ENCODE peak calls at places on chromosomes 16 and 17, in ten cellular contexts. X, W, B, G, H, Q, L, T, C and E are unnamed samples.

GRCh38 chr16:89123001-89123830 is 29.6 kb downstream of the ACSF3 start:
- DNase-seq in X (no peak), W (no peak), B (peak), G (peak), H (no peak), Q (no peak), L (no peak), T (no peak), C (peak), E (no peak)

GRCh38 chr16:19474617-19475016 is 47.3 kb downstream of the GDE1 start:
- DNase-seq in X (no peak), W (no peak), B (peak), G (no peak), H (no peak), Q (no peak), L (no peak), T (no peak), C (no peak), E (no peak)

GRCh38 chr16:22326771-22327445 is 29.7 kb downstream of the POLR3E start:
- DNase-seq in X (no peak), W (no peak), B (no peak), G (no peak), H (peak), Q (no peak), L (no peak), T (no peak), C (no peak), E (no peak)

GRCh38 chr17:81429353-81429774 is 34.1 kb downstream of the BAHCC1 start:
- DNase-seq in X (no peak), W (peak), B (peak), G (peak), H (peak), Q (no peak), L (peak), T (peak), C (peak), E (peak)

GRCh38 chr16:16118337-16118736 is 105.0 kb downstream of the ABCC6 start:
- DNase-seq in X (no peak), W (no peak), B (no peak), G (no peak), H (no peak), Q (no peak), L (no peak), T (no peak), C (no peak), E (no peak)

GRCh38 chr16:11029948-11030347 is 85.6 kb downstream of the CLEC16A start:
- DNase-seq in X (no peak), W (no peak), B (no peak), G (no peak), H (no peak), Q (no peak), L (no peak), T (peak), C (no peak), E (no peak)

GRCh38 chr16:9846362-9847099 is 335.7 kb downstream of the GRIN2A start:
- DNase-seq in X (no peak), W (no peak), B (no peak), G (no peak), H (no peak), Q (no peak), L (no peak), T (no peak), C (peak), E (no peak)

GRCh38 chr17:70956731-70957130 is 787.4 kb downstream of the KCNJ2 start:
- DNase-seq in X (no peak), W (no peak), B (no peak), G (no peak), H (no peak), Q (no peak), L (no peak), T (no peak), C (peak), E (no peak)

GRCh38 chr17:83119987-83120864 is 40.8 kb downstream of the METRNL start:
- DNase-seq in X (no peak), W (no peak), B (no peak), G (no peak), H (no peak), Q (no peak), L (no peak), T (no peak), C (no peak), E (no peak)

GRCh38 chr17:50414808-50415207 is 11.2 kb upstream of the ACSF2 start:
- DNase-seq in X (no peak), W (no peak), B (no peak), G (no peak), H (no peak), Q (no peak), L (no peak), T (peak), C (no peak), E (no peak)

GRCh38 chr17:79982986-79983385 is 52.7 kb downstream of the TBC1D16 start:
- DNase-seq in X (no peak), W (no peak), B (no peak), G (no peak), H (no peak), Q (no peak), L (no peak), T (no peak), C (no peak), E (no peak)

GRCh38 chr16:12089492-12090161 is 113.1 kb downstream of the SNX29 start:
- DNase-seq in X (no peak), W (peak), B (no peak), G (no peak), H (no peak), Q (no peak), L (peak), T (peak), C (peak), E (peak)

GRCh38 chr17:29250666-29251065 is 4.0 kb downstream of the CRYBA1 start:
- DNase-seq in X (no peak), W (no peak), B (no peak), G (peak), H (no peak), Q (no peak), L (peak), T (peak), C (peak), E (peak)

GRCh38 chr16:70687172-70687531 is 1.3 kb upstream of the MTSS2 start:
- DNase-seq in X (no peak), W (no peak), B (peak), G (no peak), H (no peak), Q (no peak), L (no peak), T (no peak), C (no peak), E (no peak)

GRCh38 chr17:34378664-34379101 is 15.7 kb upstream of the CCL1 start:
- DNase-seq in X (no peak), W (no peak), B (no peak), G (no peak), H (no peak), Q (no peak), L (no peak), T (no peak), C (no peak), E (no peak)